ENCODE peak calls at places on chromosome 9, in ten cellular contexts. H, T, O, G, U, P, K, X, Q and E are unnamed samples.

GRCh38 chr9:12862596-12862995 is 87.8 kb downstream of the LURAP1L start:
- DNase-seq in K (no peak), G (no peak), O (no peak), T (no peak), H (no peak), P (no peak), X (no peak), U (no peak), Q (no peak), E (no peak)

GRCh38 chr9:97598461-97599288 is 34.5 kb downstream of the TSTD2 start:
- DNase-seq in G (peak; percentile 80), H (peak; percentile 69), P (peak; percentile 65), T (peak; percentile 81), X (peak; percentile 82), Q (peak; percentile 89), U (peak; percentile 95), O (peak; percentile 29), K (peak; percentile 78), E (no peak)

GRCh38 chr9:97390791-97391406 is 21.0 kb upstream of the TDRD7 start:
- DNase-seq in O (no peak), H (no peak), G (no peak), K (no peak), T (no peak), U (no peak), Q (no peak), P (no peak), X (no peak), E (no peak)

GRCh38 chr9:134559013-134559412 is 82.6 kb upstream of the COL5A1 start:
- DNase-seq in H (no peak), P (no peak), G (no peak), U (peak; percentile 75), X (no peak), Q (peak; percentile 29), O (no peak), K (no peak), T (no peak), E (peak; percentile 45)

GRCh38 chr9:120366646-120367019 is 213.3 kb downstream of the CDK5RAP2 start:
- DNase-seq in Q (no peak), G (no peak), U (no peak), P (no peak), T (peak; percentile 84), K (peak; percentile 45), O (peak; percentile 19), H (peak; percentile 88), X (no peak), E (no peak)

GRCh38 chr9:136511670-136512592 is 29.1 kb upstream of the SEC16A start:
- DNase-seq in G (no peak), H (peak; percentile 34), X (no peak), P (peak; percentile 53), Q (peak; percentile 78), T (no peak), O (no peak), K (no peak), U (no peak), E (peak; percentile 82)

GRCh38 chr9:127974769-127975261 is 6.0 kb downstream of the EEIG1 start:
- DNase-seq in P (no peak), T (no peak), X (no peak), G (no peak), O (no peak), U (no peak), Q (peak; percentile 89), H (no peak), K (peak; percentile 56), E (no peak)

GRCh38 chr9:128321343-128321742 is 904 bp downstream of the TRUB2 start:
- DNase-seq in P (no peak), X (no peak), G (no peak), T (no peak), Q (no peak), O (no peak), K (no peak), U (no peak), H (no peak), E (no peak)

GRCh38 chr9:128829477-128830251 is at the start of gene SPOUT1:
- DNase-seq in G (peak; percentile 94), U (peak; percentile 99), Q (peak; percentile 96), T (peak; percentile 91), P (peak; percentile 99), H (peak; percentile 84), X (peak; percentile 95), O (peak; percentile 73), K (peak; percentile 89), E (peak; percentile 95)

GRCh38 chr9:130857864-130858730 is 23.0 kb downstream of the ABL1 start:
- DNase-seq in G (peak; percentile 53), K (no peak), X (no peak), O (no peak), U (no peak), P (peak; percentile 59), Q (peak; percentile 93), T (no peak), H (no peak), E (peak; percentile 77)

GRCh38 chr9:126822873-126823272 is 18.0 kb downstream of the ZBTB43 start:
- DNase-seq in T (no peak), G (no peak), H (no peak), Q (no peak), X (no peak), K (no peak), U (no peak), P (no peak), O (no peak), E (no peak)

GRCh38 chr9:19161257-19162025 is 34.1 kb upstream of the PLIN2 start:
- DNase-seq in H (peak; percentile 100), G (peak; percentile 69), O (no peak), Q (peak; percentile 89), P (peak; percentile 25), X (peak; percentile 50), T (peak; percentile 93), U (no peak), K (peak; percentile 22), E (peak; percentile 86)

GRCh38 chr9:31745886-31746285 is 638.6 kb upstream of the ACO1 start:
- DNase-seq in U (no peak), G (no peak), H (no peak), X (no peak), P (no peak), K (no peak), T (no peak), Q (no peak), O (no peak), E (no peak)

GRCh38 chr9:3528466-3528865 is 2.7 kb upstream of the RFX3 start:
- DNase-seq in Q (no peak), T (no peak), X (no peak), H (no peak), K (no peak), O (no peak), U (no peak), G (no peak), P (peak; percentile 8), E (no peak)

GRCh38 chr9:123550012-123550411 is 194.0 kb downstream of the CRB2 start:
- DNase-seq in X (no peak), O (no peak), Q (no peak), H (no peak), G (no peak), P (no peak), T (no peak), U (peak; percentile 39), K (no peak), E (no peak)

GRCh38 chr9:5631021-5631420 is 2.1 kb downstream of the RIC1 start:
- DNase-seq in X (no peak), Q (no peak), O (no peak), T (no peak), G (no peak), P (no peak), H (peak; percentile 23), U (no peak), K (no peak), E (no peak)

GRCh38 chr9:4497855-4498254 is 7.6 kb downstream of the SLC1A1 start:
- DNase-seq in P (no peak), Q (no peak), U (no peak), T (peak; percentile 19), O (no peak), H (no peak), K (no peak), X (no peak), G (no peak), E (no peak)

GRCh38 chr9:87227456-87227855 is 270.2 kb upstream of the DAPK1 start:
- DNase-seq in H (no peak), P (no peak), O (no peak), Q (no peak), U (no peak), X (no peak), K (no peak), G (no peak), T (no peak), E (no peak)

GRCh38 chr9:79213417-79214125 is 358.2 kb upstream of the TLE4 start:
- DNase-seq in P (no peak), T (no peak), U (no peak), G (no peak), O (no peak), Q (no peak), X (no peak), H (no peak), K (no peak), E (no peak)

GRCh38 chr9:3903273-3903672 is 377.5 kb upstream of the RFX3 start:
- DNase-seq in P (no peak), G (peak; percentile 24), U (no peak), T (no peak), O (no peak), Q (no peak), K (no peak), X (no peak), H (peak; percentile 89), E (no peak)

GRCh38 chr9:15724006-15724405 is 171.2 kb downstream of the CCDC171 start:
- DNase-seq in K (no peak), G (no peak), Q (no peak), P (no peak), O (no peak), H (no peak), X (no peak), U (no peak), T (no peak), E (no peak)
- TF ChIP-seq EP300 in K (no peak), G (no peak), Q (no peak), P (no peak), O (no peak), H (no peak), X (no peak), U (no peak), T (no peak), E (no peak)

GRCh38 chr9:90245661-90246060 is 397.0 kb downstream of the DIRAS2 start:
- DNase-seq in Q (no peak), T (no peak), H (no peak), P (no peak), X (no peak), K (no peak), O (no peak), G (no peak), U (no peak), E (no peak)
- TF ChIP-seq CTCF in Q (no peak), T (no peak), H (no peak), P (no peak), X (no peak), K (no peak), O (no peak), G (no peak), U (no peak), E (no peak)

GRCh38 chr9:81906656-81907055 is 21.6 kb upstream of the SPATA31D4 start:
- DNase-seq in T (no peak), X (no peak), P (no peak), K (no peak), H (no peak), O (no peak), G (no peak), U (no peak), Q (no peak), E (no peak)
- TF ChIP-seq POLR2A in T (no peak), X (no peak), P (no peak), K (no peak), H (no peak), O (no peak), G (no peak), U (no peak), Q (no peak), E (no peak)

GRCh38 chr9:137611623-137612609 is 6.4 kb downstream of the ARRDC1 start:
- DNase-seq in H (peak; percentile 47), T (peak; percentile 89), G (peak; percentile 94), X (peak; percentile 97), K (peak; percentile 24), O (no peak), U (no peak), P (peak; percentile 48), Q (no peak), E (no peak)
- TF ChIP-seq EP300 in H (no peak), T (no peak), G (peak; percentile 91), X (no peak), K (no peak), O (no peak), U (no peak), P (no peak), Q (no peak), E (no peak)